ENCODE peak calls at places on chromosomes 5 and 9, in five cellular contexts. One of them, this sample, is unnamed.

GRCh38 chr5:142981886-142982820 is 212.0 kb downstream of the ARHGAP26 start:
- DNase-seq in adrenal gland: peak; percentile 56
- DNase-seq in cardiac fibroblast: peak; percentile 91
- DNase-seq in CD4-positive, alpha-beta memory T cell: no peak
- DNase-seq in uterus: peak; percentile 74
- DNase-seq in this sample: no peak

GRCh38 chr9:27542519-27542918 is 12.9 kb upstream of the MOB3B start:
- DNase-seq in CD4-positive, alpha-beta memory T cell: no peak
- DNase-seq in uterus: no peak
- DNase-seq in cardiac fibroblast: peak; percentile 13
- DNase-seq in adrenal gland: no peak
- DNase-seq in this sample: no peak

GRCh38 chr5:32645246-32645645 is 59.9 kb downstream of the SUB1 start:
- DNase-seq in uterus: no peak
- DNase-seq in CD4-positive, alpha-beta memory T cell: no peak
- DNase-seq in cardiac fibroblast: peak; percentile 74
- DNase-seq in adrenal gland: no peak
- DNase-seq in this sample: no peak

GRCh38 chr9:109028457-109028856 is 15.2 kb upstream of the CTNNAL1 start:
- DNase-seq in CD4-positive, alpha-beta memory T cell: no peak
- DNase-seq in adrenal gland: no peak
- DNase-seq in uterus: no peak
- DNase-seq in cardiac fibroblast: no peak
- DNase-seq in this sample: no peak

GRCh38 chr5:136036991-136037705 is 8.4 kb downstream of the TGFBI start:
- DNase-seq in cardiac fibroblast: peak; percentile 71
- DNase-seq in adrenal gland: no peak
- DNase-seq in uterus: no peak
- DNase-seq in CD4-positive, alpha-beta memory T cell: peak; percentile 60
- DNase-seq in this sample: peak; percentile 50

GRCh38 chr9:38083858-38084555 is 15.0 kb upstream of the SHB start:
- DNase-seq in CD4-positive, alpha-beta memory T cell: no peak
- DNase-seq in adrenal gland: no peak
- DNase-seq in cardiac fibroblast: no peak
- DNase-seq in uterus: no peak
- DNase-seq in this sample: no peak

GRCh38 chr9:134455951-134456739 is 129.9 kb downstream of the RXRA start:
- DNase-seq in adrenal gland: peak; percentile 72
- DNase-seq in CD4-positive, alpha-beta memory T cell: peak; percentile 81
- DNase-seq in cardiac fibroblast: peak; percentile 99
- DNase-seq in uterus: peak; percentile 92
- DNase-seq in this sample: peak; percentile 84

GRCh38 chr5:35229076-35230042 is 928 bp downstream of the PRLR start:
- DNase-seq in CD4-positive, alpha-beta memory T cell: peak; percentile 31
- DNase-seq in uterus: peak; percentile 36
- DNase-seq in cardiac fibroblast: no peak
- DNase-seq in adrenal gland: peak; percentile 57
- DNase-seq in this sample: no peak

GRCh38 chr5:151062405-151063135 is 18.3 kb downstream of the TNIP1 start:
- DNase-seq in adrenal gland: no peak
- DNase-seq in uterus: no peak
- DNase-seq in cardiac fibroblast: no peak
- DNase-seq in CD4-positive, alpha-beta memory T cell: no peak
- DNase-seq in this sample: no peak

GRCh38 chr5:149887622-149888183 is 56.9 kb downstream of the PDE6A start:
- DNase-seq in CD4-positive, alpha-beta memory T cell: no peak
- DNase-seq in adrenal gland: peak; percentile 67
- DNase-seq in uterus: no peak
- DNase-seq in cardiac fibroblast: peak; percentile 91
- DNase-seq in this sample: no peak

GRCh38 chr9:117459941-117460340 is 45.1 kb upstream of the ASTN2 start:
- DNase-seq in uterus: no peak
- DNase-seq in CD4-positive, alpha-beta memory T cell: no peak
- DNase-seq in cardiac fibroblast: no peak
- DNase-seq in adrenal gland: no peak
- DNase-seq in this sample: no peak

GRCh38 chr9:137825324-137825991 is 52.1 kb upstream of the CACNA1B start:
- DNase-seq in uterus: no peak
- DNase-seq in cardiac fibroblast: no peak
- DNase-seq in CD4-positive, alpha-beta memory T cell: no peak
- DNase-seq in adrenal gland: no peak
- DNase-seq in this sample: no peak

GRCh38 chr9:126891676-126892075 is 22.9 kb upstream of the RALGPS1 start:
- DNase-seq in CD4-positive, alpha-beta memory T cell: no peak
- DNase-seq in uterus: no peak
- DNase-seq in adrenal gland: no peak
- DNase-seq in cardiac fibroblast: no peak
- DNase-seq in this sample: no peak

GRCh38 chr5:50724-51499 is 41.1 kb upstream of the PLEKHG4B start:
- DNase-seq in CD4-positive, alpha-beta memory T cell: no peak
- DNase-seq in cardiac fibroblast: no peak
- DNase-seq in adrenal gland: no peak
- DNase-seq in uterus: no peak
- DNase-seq in this sample: no peak

GRCh38 chr5:144487761-144488160 is 317.1 kb downstream of the KCTD16 start:
- DNase-seq in CD4-positive, alpha-beta memory T cell: no peak
- DNase-seq in uterus: no peak
- DNase-seq in adrenal gland: no peak
- DNase-seq in cardiac fibroblast: peak; percentile 19
- DNase-seq in this sample: no peak

GRCh38 chr9:123026425-123026824 is 7.0 kb upstream of the GPR21 start:
- DNase-seq in CD4-positive, alpha-beta memory T cell: no peak
- DNase-seq in uterus: no peak
- DNase-seq in adrenal gland: no peak
- DNase-seq in cardiac fibroblast: no peak
- DNase-seq in this sample: no peak

GRCh38 chr5:123151227-123151951 is 62.3 kb downstream of the PRDM6 start:
- DNase-seq in CD4-positive, alpha-beta memory T cell: no peak
- DNase-seq in cardiac fibroblast: no peak
- DNase-seq in uterus: no peak
- DNase-seq in adrenal gland: no peak
- DNase-seq in this sample: no peak

GRCh38 chr9:93254806-93255519 is 71.0 kb downstream of the WNK2 start:
- DNase-seq in uterus: no peak
- DNase-seq in CD4-positive, alpha-beta memory T cell: no peak
- DNase-seq in cardiac fibroblast: no peak
- DNase-seq in adrenal gland: no peak
- DNase-seq in this sample: no peak

GRCh38 chr5:35477321-35477720 is 140.3 kb upstream of the SPEF2 start:
- DNase-seq in CD4-positive, alpha-beta memory T cell: no peak
- DNase-seq in cardiac fibroblast: no peak
- DNase-seq in adrenal gland: no peak
- DNase-seq in uterus: no peak
- DNase-seq in this sample: no peak

GRCh38 chr5:67160985-67161384 is 35.6 kb downstream of the CD180 start:
- DNase-seq in uterus: no peak
- DNase-seq in adrenal gland: no peak
- DNase-seq in CD4-positive, alpha-beta memory T cell: peak; percentile 79
- DNase-seq in cardiac fibroblast: peak; percentile 67
- DNase-seq in this sample: no peak

GRCh38 chr5:142512041-142512679 is 173.7 kb downstream of the FGF1 start:
- DNase-seq in adrenal gland: peak; percentile 70
- DNase-seq in CD4-positive, alpha-beta memory T cell: no peak
- DNase-seq in cardiac fibroblast: peak; percentile 46
- DNase-seq in uterus: peak; percentile 26
- DNase-seq in this sample: no peak

GRCh38 chr5:118580959-118581358 is 407.4 kb downstream of the DTWD2 start:
- DNase-seq in uterus: no peak
- DNase-seq in cardiac fibroblast: no peak
- DNase-seq in CD4-positive, alpha-beta memory T cell: no peak
- DNase-seq in adrenal gland: no peak
- DNase-seq in this sample: no peak

GRCh38 chr9:70053864-70054263 is 10.2 kb downstream of the MAMDC2 start:
- DNase-seq in uterus: no peak
- DNase-seq in adrenal gland: no peak
- DNase-seq in CD4-positive, alpha-beta memory T cell: no peak
- DNase-seq in cardiac fibroblast: no peak
- DNase-seq in this sample: no peak

GRCh38 chr9:81915801-81916505 is 12.3 kb upstream of the SPATA31D4 start:
- DNase-seq in uterus: no peak
- DNase-seq in CD4-positive, alpha-beta memory T cell: no peak
- DNase-seq in adrenal gland: no peak
- DNase-seq in cardiac fibroblast: no peak
- DNase-seq in this sample: no peak

GRCh38 chr9:125525846-125526619 is 181.0 kb downstream of the MAPKAP1 start:
- DNase-seq in uterus: no peak
- DNase-seq in cardiac fibroblast: peak; percentile 79
- DNase-seq in CD4-positive, alpha-beta memory T cell: no peak
- DNase-seq in adrenal gland: no peak
- DNase-seq in this sample: no peak

GRCh38 chr9:107486674-107487520 is 2.7 kb downstream of the KLF4 start:
- DNase-seq in CD4-positive, alpha-beta memory T cell: no peak
- DNase-seq in cardiac fibroblast: no peak
- DNase-seq in uterus: peak; percentile 26
- DNase-seq in adrenal gland: no peak
- DNase-seq in this sample: no peak

GRCh38 chr9:32413424-32413823 is 29.0 kb downstream of the ACO1 start:
- DNase-seq in adrenal gland: no peak
- DNase-seq in cardiac fibroblast: peak; percentile 57
- DNase-seq in CD4-positive, alpha-beta memory T cell: no peak
- DNase-seq in uterus: no peak
- DNase-seq in this sample: no peak

GRCh38 chr5:125372694-125373621 is 626.5 kb upstream of the ZNF608 start:
- DNase-seq in uterus: no peak
- DNase-seq in cardiac fibroblast: peak; percentile 82
- DNase-seq in CD4-positive, alpha-beta memory T cell: no peak
- DNase-seq in adrenal gland: no peak
- DNase-seq in this sample: no peak

GRCh38 chr9:70117835-70118319 is 74.2 kb downstream of the MAMDC2 start:
- DNase-seq in CD4-positive, alpha-beta memory T cell: no peak
- DNase-seq in adrenal gland: no peak
- DNase-seq in uterus: no peak
- DNase-seq in cardiac fibroblast: peak; percentile 63
- DNase-seq in this sample: no peak

GRCh38 chr9:71157731-71158130 is 36.3 kb upstream of the TRPM3 start:
- DNase-seq in cardiac fibroblast: no peak
- DNase-seq in CD4-positive, alpha-beta memory T cell: no peak
- DNase-seq in adrenal gland: no peak
- DNase-seq in uterus: no peak
- DNase-seq in this sample: no peak

GRCh38 chr5:1633605-1634336 is 110.0 kb upstream of the LPCAT1 start:
- DNase-seq in adrenal gland: peak; percentile 79
- DNase-seq in CD4-positive, alpha-beta memory T cell: peak; percentile 62
- DNase-seq in cardiac fibroblast: peak; percentile 79
- DNase-seq in uterus: peak; percentile 84
- DNase-seq in this sample: no peak

GRCh38 chr5:11069041-11069440 is 308.0 kb upstream of the DAP start:
- DNase-seq in uterus: no peak
- DNase-seq in cardiac fibroblast: no peak
- DNase-seq in CD4-positive, alpha-beta memory T cell: no peak
- DNase-seq in adrenal gland: no peak
- DNase-seq in this sample: no peak

GRCh38 chr5:116076496-116076895 is 8.3 kb upstream of the COMMD10 start:
- DNase-seq in cardiac fibroblast: no peak
- DNase-seq in uterus: no peak
- DNase-seq in CD4-positive, alpha-beta memory T cell: no peak
- DNase-seq in adrenal gland: no peak
- DNase-seq in this sample: no peak

GRCh38 chr5:126849101-126849678 is 72.3 kb downstream of the LMNB1 start:
- DNase-seq in CD4-positive, alpha-beta memory T cell: no peak
- DNase-seq in cardiac fibroblast: peak; percentile 9
- DNase-seq in uterus: peak; percentile 56
- DNase-seq in adrenal gland: peak; percentile 64
- DNase-seq in this sample: no peak

This sample was measured in thoracic aorta.